ENCODE peak calls at places on chromosome 13, in six cellular contexts. H is esophagus muscularis mucosa, Y is endothelial cell of umbilical vein, B is HCT116, O is H54, I is Peyer's patch. U is an unnamed sample.

GRCh38 chr13:40231311-40231710 is 435.1 kb downstream of the FOXO1 start:
- DNase-seq in H (no peak), Y (no peak), B (no peak), O (no peak), I (no peak), U (no peak)

GRCh38 chr13:92621985-92622384 is 604.6 kb upstream of the GPC6 start:
- DNase-seq in H (no peak), Y (no peak), B (no peak), O (no peak), I (no peak), U (no peak)

GRCh38 chr13:72652681-72653080 is 74.7 kb downstream of the MZT1 start:
- DNase-seq in H (no peak), Y (peak; percentile 80), B (no peak), O (no peak), I (no peak), U (no peak)

GRCh38 chr13:93355094-93355493 is 128.5 kb downstream of the GPC6 start:
- DNase-seq in H (no peak), Y (no peak), B (no peak), O (no peak), I (no peak), U (no peak)

GRCh38 chr13:75850915-75851314 is 214.8 kb downstream of the LMO7 start:
- DNase-seq in H (no peak), Y (no peak), B (no peak), O (no peak), I (no peak), U (no peak)

GRCh38 chr13:75687145-75687763 is 51.1 kb downstream of the LMO7 start:
- DNase-seq in H (no peak), Y (peak; percentile 41), B (peak; percentile 24), O (no peak), I (no peak), U (no peak)

GRCh38 chr13:78339927-78340326 is 263.4 kb downstream of the POU4F1 start:
- DNase-seq in H (no peak), Y (no peak), B (no peak), O (no peak), I (no peak), U (no peak)

GRCh38 chr13:40992678-40993077 is 26.4 kb downstream of the ELF1 start:
- DNase-seq in H (no peak), Y (peak; percentile 28), B (no peak), O (no peak), I (no peak), U (no peak)

GRCh38 chr13:35470671-35471465 is 5.6 kb downstream of the MAB21L1 start:
- DNase-seq in H (no peak), Y (peak; percentile 32), B (no peak), O (no peak), I (peak; percentile 50), U (no peak)

GRCh38 chr13:82693607-82694006 is 1188.7 kb downstream of the SLITRK1 start:
- DNase-seq in H (no peak), Y (no peak), B (no peak), O (no peak), I (no peak), U (no peak)

GRCh38 chr13:82688400-82688999 is 1193.8 kb downstream of the SLITRK1 start:
- DNase-seq in H (no peak), Y (peak; percentile 26), B (no peak), O (no peak), I (no peak), U (no peak)
- TF ChIP-seq POLR2A in H (no peak), Y (no peak), B (no peak), O (no peak), I (no peak), U (no peak)

GRCh38 chr13:96373597-96373996 is 283.7 kb downstream of the HS6ST3 start:
- DNase-seq in H (no peak), Y (no peak), B (no peak), O (no peak), I (no peak), U (no peak)

GRCh38 chr13:96379967-96380366 is 290.1 kb downstream of the HS6ST3 start:
- DNase-seq in H (no peak), Y (no peak), B (no peak), O (no peak), I (no peak), U (no peak)

GRCh38 chr13:96377835-96378234 is 287.9 kb downstream of the HS6ST3 start:
- DNase-seq in H (no peak), Y (no peak), B (no peak), O (no peak), I (no peak), U (no peak)
- TF ChIP-seq POLR2A in H (no peak), Y (no peak), B (no peak), O (no peak), I (no peak), U (no peak)

DNA sequence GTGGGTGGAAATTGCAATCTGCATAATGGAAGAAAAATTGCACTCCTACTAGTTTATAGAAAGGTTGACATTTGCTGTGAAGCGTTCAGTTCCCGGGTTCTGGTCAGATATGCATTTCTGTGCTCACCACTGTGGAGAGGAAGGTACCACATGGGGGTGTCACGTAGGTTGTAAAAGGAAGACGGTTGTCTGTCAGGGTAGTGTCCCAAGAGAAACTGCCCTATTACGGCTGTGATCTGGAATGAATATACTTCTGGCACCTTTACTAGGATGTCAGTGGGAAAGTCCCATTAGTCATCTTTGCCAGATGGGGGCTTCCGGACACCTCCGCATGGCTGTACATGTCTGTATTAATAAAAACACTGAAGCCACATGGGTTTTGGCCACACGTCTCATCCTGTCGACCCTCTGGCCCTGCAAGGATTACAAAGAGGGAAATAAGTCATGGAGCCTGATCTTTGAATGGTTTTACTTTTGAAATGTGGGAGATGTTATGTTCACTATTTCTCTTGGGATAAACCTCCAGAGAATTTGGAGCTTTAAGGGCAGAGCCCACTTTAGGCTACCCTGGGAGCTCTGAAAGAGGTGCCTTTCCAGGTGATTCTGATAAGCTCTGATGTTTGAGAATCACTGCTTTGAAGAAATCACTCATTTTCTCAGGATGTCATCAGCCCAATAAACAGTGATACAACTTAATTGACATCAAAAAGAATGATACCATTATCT is 133.9 kb downstream of the AKAP11 start:
- DNase-seq in H (no peak), Y (no peak), B (no peak), O (no peak), I (no peak), U (no peak)
- TF ChIP-seq POLR2A in H (no peak), Y (no peak), B (no peak), O (no peak), I (no peak), U (no peak)

DNA sequence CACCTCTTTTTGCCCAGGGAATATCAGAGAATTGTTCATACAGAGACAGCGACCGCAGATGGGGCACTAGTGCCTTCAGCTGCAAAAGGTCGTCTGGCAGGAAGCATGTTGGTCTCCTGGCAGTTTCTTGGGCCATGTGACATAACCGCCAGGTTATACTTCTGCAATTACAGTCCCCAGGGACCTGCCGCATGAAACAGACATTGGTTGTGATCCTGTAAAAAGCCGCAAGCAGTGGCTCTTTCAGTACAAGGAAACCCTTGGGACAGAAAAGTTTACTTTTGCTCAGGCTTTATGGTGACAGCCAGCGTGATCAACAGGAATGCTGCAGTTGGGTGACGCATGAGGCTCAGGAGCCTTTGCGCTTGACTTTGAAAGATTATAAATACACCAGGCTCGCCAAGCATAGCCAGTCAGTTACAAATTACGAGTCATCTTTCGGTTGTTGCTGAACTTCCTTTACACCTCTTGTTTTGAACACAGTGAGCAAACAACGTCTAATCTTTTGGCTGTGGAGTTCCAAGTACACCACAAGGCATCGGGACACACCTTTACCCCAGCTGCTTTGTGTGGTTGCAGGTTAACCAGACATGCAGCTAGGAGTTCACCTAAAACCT is 50.5 kb upstream of the UBE2L5 start:
- DNase-seq in H (no peak), Y (peak; percentile 36), B (peak; percentile 21), O (peak; percentile 15), I (peak; percentile 52), U (peak; percentile 35)
- TF ChIP-seq POLR2A in H (no peak), Y (no peak), B (no peak), O (no peak), I (no peak), U (no peak)